ENCODE peak calls at places on chromosomes 4 and X, in seven cellular contexts. P is AG09319, S is NCI-H1436, I is left ventricle myocardium superior, Q is fibroblast of mammary gland, D is fibroblast of villous mesenchyme, A is T follicular helper cell. W is an unnamed sample.

GRCh38 chrX:24494544-24495113 is 29.5 kb downstream of the PDK3 start:
- DNase-seq in D (peak), A (no peak), Q (peak), I (no peak), P (peak), S (no peak), W (no peak)

GRCh38 chr4:150586162-150586561 is 4.2 kb downstream of the MAB21L2 start:
- DNase-seq in A (no peak), P (no peak), D (no peak), I (no peak), S (no peak), Q (no peak), W (no peak)

GRCh38 chrX:152871260-152871659 is 26.6 kb upstream of the ZNF185 start:
- DNase-seq in D (no peak), S (no peak), P (no peak), Q (no peak), I (no peak), A (no peak), W (no peak)

GRCh38 chr4:6123976-6124375 is 76.4 kb downstream of the JAKMIP1 start:
- DNase-seq in Q (no peak), S (no peak), A (no peak), P (no peak), I (no peak), D (no peak), W (no peak)

GRCh38 chr4:60020389-60020788 is 1179.7 kb upstream of the ADGRL3 start:
- DNase-seq in A (no peak), D (no peak), S (no peak), Q (no peak), P (no peak), I (no peak), W (no peak)

GRCh38 chrX:3589474-3589873 is 124.0 kb downstream of the PRKX start:
- DNase-seq in Q (no peak), P (no peak), I (no peak), A (no peak), D (no peak), S (no peak), W (no peak)

GRCh38 chr4:1600811-1601532 is 83.1 kb downstream of the FAM53A start:
- DNase-seq in A (no peak), D (no peak), P (no peak), S (no peak), Q (no peak), I (peak), W (no peak)

GRCh38 chr4:175263537-175263936 is 345.4 kb downstream of the ADAM29 start:
- DNase-seq in D (no peak), P (no peak), I (no peak), Q (no peak), A (no peak), S (no peak), W (no peak)

GRCh38 chr4:244471-244870 is 60.8 kb downstream of the ZNF732 start:
- DNase-seq in D (peak), A (peak), S (peak), Q (peak), I (no peak), P (no peak), W (peak)

GRCh38 chr4:3452376-3452775 is 10.6 kb downstream of the HGFAC start:
- DNase-seq in P (no peak), A (no peak), S (no peak), I (peak), Q (no peak), D (peak), W (no peak)

GRCh38 chr4:41548305-41548704 is 10.3 kb downstream of the LIMCH1 start:
- DNase-seq in D (no peak), Q (no peak), P (no peak), I (no peak), A (no peak), S (no peak), W (no peak)

GRCh38 chrX:16222123-16222522 is 54.8 kb downstream of the MAGEB17 start:
- DNase-seq in A (no peak), I (no peak), D (peak), S (no peak), Q (peak), P (no peak), W (no peak)

GRCh38 chrX:14356401-14356800 is 172.9 kb upstream of the GLRA2 start:
- DNase-seq in A (no peak), Q (peak), P (no peak), I (no peak), S (no peak), D (peak), W (no peak)

GRCh38 chrX:30751497-30751896 is 98.3 kb downstream of the GK start:
- DNase-seq in P (no peak), Q (no peak), D (no peak), A (no peak), I (no peak), S (no peak), W (no peak)

GRCh38 chrX:68732906-68733493 is 85.5 kb downstream of the STARD8 start:
- DNase-seq in P (peak), Q (peak), I (peak), D (peak), A (peak), S (peak), W (peak)

GRCh38 chr4:148810461-148810860 is 368.2 kb upstream of the NR3C2 start:
- DNase-seq in P (no peak), Q (no peak), I (no peak), A (no peak), S (no peak), D (no peak), W (no peak)

GRCh38 chr4:183171484-183172267 is 72.6 kb downstream of the WWC2 start:
- DNase-seq in A (no peak), D (no peak), I (no peak), Q (peak), P (no peak), S (no peak), W (no peak)

GRCh38 chrX:23752740-23753435 is 9.8 kb upstream of the ACOT9 start:
- DNase-seq in S (no peak), A (no peak), I (no peak), P (peak), Q (peak), D (peak), W (no peak)

GRCh38 chr4:16387448-16387847 is 161.2 kb upstream of the TAPT1 start:
- DNase-seq in P (no peak), A (no peak), Q (no peak), I (no peak), S (no peak), D (no peak), W (no peak)

GRCh38 chr4:186948361-186949291 is 225.0 kb upstream of the FAT1 start:
- DNase-seq in S (no peak), Q (peak), A (no peak), P (no peak), I (no peak), D (peak), W (no peak)

GRCh38 chrX:41291309-41291708 is 42.7 kb upstream of the DDX3X start:
- DNase-seq in S (no peak), A (no peak), D (no peak), P (no peak), I (no peak), Q (no peak), W (no peak)

GRCh38 chrX:114774691-114775090 is 190.8 kb downstream of the HTR2C start:
- DNase-seq in D (peak), I (no peak), P (no peak), Q (peak), S (no peak), A (no peak), W (no peak)

GRCh38 chr4:3862640-3863420 is 96.6 kb downstream of the ADRA2C start:
- DNase-seq in I (no peak), P (no peak), A (no peak), Q (no peak), S (peak), D (no peak), W (no peak)

GRCh38 chr4:3304831-3305609 is 12.2 kb downstream of the RGS12 start:
- DNase-seq in Q (peak), I (no peak), S (no peak), D (peak), A (no peak), P (no peak), W (no peak)

GRCh38 chr4:52780627-52781354 is 29.6 kb upstream of the ERVMER34-1 start:
- DNase-seq in D (no peak), I (no peak), S (no peak), A (no peak), P (no peak), Q (peak), W (no peak)

GRCh38 chrX:131821945-131822622 is 201.0 kb upstream of the STK26 start:
- DNase-seq in P (peak), D (peak), A (peak), I (no peak), Q (peak), S (no peak), W (peak)

W was measured in memory B cell.